ENCODE peak calls at places on chromosomes 3 and 15, in ten cellular contexts. One of them, this sample, is unnamed.

GRCh38 chr3:174100744-174101143 is 703.2 kb downstream of the NLGN1 start:
- DNase-seq in fibroblast of lung: no peak
- DNase-seq in left lung: no peak
- DNase-seq in HL-60: no peak
- DNase-seq in heart right ventricle: no peak
- DNase-seq in RWPE2: no peak
- DNase-seq in upper lobe of right lung: no peak
- DNase-seq in IMR-90: peak
- DNase-seq in suprapubic skin: no peak
- DNase-seq in tibial artery: no peak
- DNase-seq in this sample: no peak

GRCh38 chr3:34872406-34872805 is 766.9 kb upstream of the ARPP21 start:
- DNase-seq in IMR-90: no peak
- DNase-seq in upper lobe of right lung: peak
- DNase-seq in left lung: peak
- DNase-seq in heart right ventricle: no peak
- DNase-seq in fibroblast of lung: no peak
- DNase-seq in HL-60: no peak
- DNase-seq in suprapubic skin: no peak
- DNase-seq in RWPE2: no peak
- DNase-seq in tibial artery: no peak
- DNase-seq in this sample: peak

GRCh38 chr3:10334461-10334860 is 13.5 kb upstream of the SEC13 start:
- DNase-seq in suprapubic skin: no peak
- DNase-seq in fibroblast of lung: no peak
- DNase-seq in left lung: no peak
- DNase-seq in IMR-90: peak
- DNase-seq in heart right ventricle: no peak
- DNase-seq in HL-60: no peak
- DNase-seq in upper lobe of right lung: no peak
- DNase-seq in RWPE2: no peak
- DNase-seq in tibial artery: no peak
- DNase-seq in this sample: no peak

GRCh38 chr3:71482771-71483170 is 100.8 kb downstream of the FOXP1 start:
- DNase-seq in IMR-90: no peak
- DNase-seq in upper lobe of right lung: no peak
- DNase-seq in tibial artery: no peak
- DNase-seq in fibroblast of lung: no peak
- DNase-seq in suprapubic skin: no peak
- DNase-seq in left lung: no peak
- DNase-seq in heart right ventricle: no peak
- DNase-seq in HL-60: no peak
- DNase-seq in RWPE2: no peak
- DNase-seq in this sample: no peak

GRCh38 chr3:18124501-18124900 is 300.6 kb downstream of the SATB1 start:
- DNase-seq in tibial artery: no peak
- DNase-seq in HL-60: no peak
- DNase-seq in heart right ventricle: no peak
- DNase-seq in suprapubic skin: no peak
- DNase-seq in IMR-90: peak
- DNase-seq in fibroblast of lung: peak
- DNase-seq in upper lobe of right lung: no peak
- DNase-seq in RWPE2: no peak
- DNase-seq in left lung: no peak
- DNase-seq in this sample: no peak

GRCh38 chr3:113953677-113954076 is 5.9 kb downstream of the ZDHHC23 start:
- DNase-seq in tibial artery: no peak
- DNase-seq in left lung: no peak
- DNase-seq in RWPE2: no peak
- DNase-seq in IMR-90: no peak
- DNase-seq in heart right ventricle: no peak
- DNase-seq in suprapubic skin: no peak
- DNase-seq in fibroblast of lung: no peak
- DNase-seq in upper lobe of right lung: no peak
- DNase-seq in HL-60: no peak
- DNase-seq in this sample: no peak

GRCh38 chr15:89028036-89028435 is 60.2 kb upstream of the ABHD2 start:
- DNase-seq in fibroblast of lung: no peak
- DNase-seq in HL-60: no peak
- DNase-seq in IMR-90: no peak
- DNase-seq in tibial artery: no peak
- DNase-seq in suprapubic skin: no peak
- DNase-seq in upper lobe of right lung: no peak
- DNase-seq in heart right ventricle: no peak
- DNase-seq in left lung: no peak
- DNase-seq in RWPE2: no peak
- DNase-seq in this sample: no peak

GRCh38 chr3:188365978-188366698 is 212.2 kb downstream of the LPP start:
- DNase-seq in HL-60: no peak
- DNase-seq in suprapubic skin: no peak
- DNase-seq in left lung: no peak
- DNase-seq in fibroblast of lung: peak
- DNase-seq in upper lobe of right lung: no peak
- DNase-seq in heart right ventricle: no peak
- DNase-seq in IMR-90: peak
- DNase-seq in tibial artery: no peak
- DNase-seq in RWPE2: no peak
- DNase-seq in this sample: no peak

GRCh38 chr3:9966841-9967240 is 14.6 kb upstream of the PRRT3 start:
- DNase-seq in suprapubic skin: no peak
- DNase-seq in fibroblast of lung: no peak
- DNase-seq in HL-60: no peak
- DNase-seq in heart right ventricle: no peak
- DNase-seq in IMR-90: no peak
- DNase-seq in tibial artery: no peak
- DNase-seq in upper lobe of right lung: no peak
- DNase-seq in left lung: no peak
- DNase-seq in RWPE2: no peak
- DNase-seq in this sample: no peak

GRCh38 chr3:53346514-53346913 is 829 bp downstream of the DCP1A start:
- DNase-seq in HL-60: no peak
- DNase-seq in upper lobe of right lung: no peak
- DNase-seq in heart right ventricle: no peak
- DNase-seq in tibial artery: no peak
- DNase-seq in IMR-90: no peak
- DNase-seq in left lung: no peak
- DNase-seq in suprapubic skin: no peak
- DNase-seq in RWPE2: no peak
- DNase-seq in fibroblast of lung: peak
- DNase-seq in this sample: no peak

GRCh38 chr15:66815322-66815721 is 113.3 kb downstream of the SMAD6 start:
- DNase-seq in left lung: no peak
- DNase-seq in upper lobe of right lung: no peak
- DNase-seq in IMR-90: peak
- DNase-seq in HL-60: no peak
- DNase-seq in fibroblast of lung: peak
- DNase-seq in heart right ventricle: no peak
- DNase-seq in suprapubic skin: no peak
- DNase-seq in tibial artery: no peak
- DNase-seq in RWPE2: no peak
- DNase-seq in this sample: no peak

GRCh38 chr3:190695225-190695624 is 167.3 kb downstream of the GMNC start:
- DNase-seq in suprapubic skin: no peak
- DNase-seq in IMR-90: peak
- DNase-seq in left lung: no peak
- DNase-seq in RWPE2: no peak
- DNase-seq in heart right ventricle: no peak
- DNase-seq in upper lobe of right lung: no peak
- DNase-seq in fibroblast of lung: no peak
- DNase-seq in tibial artery: no peak
- DNase-seq in HL-60: no peak
- DNase-seq in this sample: no peak

GRCh38 chr3:190695994-190696393 is 166.5 kb downstream of the GMNC start:
- DNase-seq in left lung: no peak
- DNase-seq in suprapubic skin: no peak
- DNase-seq in IMR-90: no peak
- DNase-seq in fibroblast of lung: no peak
- DNase-seq in tibial artery: no peak
- DNase-seq in upper lobe of right lung: no peak
- DNase-seq in RWPE2: no peak
- DNase-seq in heart right ventricle: no peak
- DNase-seq in HL-60: no peak
- DNase-seq in this sample: no peak

GRCh38 chr3:190696777-190697501 is 165.6 kb downstream of the GMNC start:
- DNase-seq in heart right ventricle: no peak
- DNase-seq in RWPE2: no peak
- DNase-seq in IMR-90: peak
- DNase-seq in upper lobe of right lung: no peak
- DNase-seq in tibial artery: no peak
- DNase-seq in HL-60: no peak
- DNase-seq in suprapubic skin: no peak
- DNase-seq in fibroblast of lung: peak
- DNase-seq in left lung: no peak
- DNase-seq in this sample: no peak

GRCh38 chr3:190694335-190695001 is 168.0 kb downstream of the GMNC start:
- DNase-seq in HL-60: no peak
- DNase-seq in upper lobe of right lung: no peak
- DNase-seq in left lung: no peak
- DNase-seq in tibial artery: no peak
- DNase-seq in RWPE2: no peak
- DNase-seq in IMR-90: no peak
- DNase-seq in heart right ventricle: no peak
- DNase-seq in fibroblast of lung: no peak
- DNase-seq in suprapubic skin: no peak
- DNase-seq in this sample: no peak

DNA sequence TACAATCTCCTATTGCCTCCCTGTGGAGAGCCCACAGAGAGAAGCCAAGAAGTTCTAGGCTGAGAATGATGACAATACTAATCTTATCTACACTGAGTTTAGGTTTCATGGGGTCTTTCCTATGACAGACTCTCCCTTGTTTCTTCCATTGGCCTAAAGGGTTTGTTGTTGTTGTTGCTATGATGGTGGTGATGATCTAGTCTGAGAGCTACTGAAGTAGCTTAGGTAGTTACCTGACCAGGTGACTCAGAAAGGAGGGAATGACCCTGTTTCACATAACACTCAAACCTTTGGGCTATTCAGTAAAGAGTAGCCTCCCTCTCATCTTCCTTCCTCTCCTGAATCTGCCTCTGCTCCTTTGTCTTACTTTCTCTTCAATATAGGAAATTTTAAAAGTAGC is 170.2 kb downstream of the GMNC start:
- DNase-seq in tibial artery: no peak
- DNase-seq in suprapubic skin: no peak
- DNase-seq in left lung: no peak
- DNase-seq in upper lobe of right lung: no peak
- DNase-seq in RWPE2: no peak
- DNase-seq in fibroblast of lung: no peak
- DNase-seq in heart right ventricle: no peak
- DNase-seq in HL-60: no peak
- DNase-seq in IMR-90: no peak
- DNase-seq in this sample: no peak
- H3K27ac ChIP-seq in tibial artery: no peak
- H3K27ac ChIP-seq in suprapubic skin: no peak
- H3K27ac ChIP-seq in left lung: no peak
- H3K27ac ChIP-seq in upper lobe of right lung: no peak
- H3K27ac ChIP-seq in RWPE2: no peak
- H3K27ac ChIP-seq in fibroblast of lung: no peak
- H3K27ac ChIP-seq in heart right ventricle: no peak
- H3K27ac ChIP-seq in HL-60: no peak
- H3K27ac ChIP-seq in IMR-90: no peak
- H3K27ac ChIP-seq in this sample: no peak

GRCh38 chr15:98806275-98806895 is 158.0 kb downstream of the IGF1R start:
- DNase-seq in left lung: no peak
- DNase-seq in tibial artery: no peak
- DNase-seq in IMR-90: no peak
- DNase-seq in heart right ventricle: no peak
- DNase-seq in upper lobe of right lung: no peak
- DNase-seq in fibroblast of lung: no peak
- DNase-seq in HL-60: no peak
- DNase-seq in suprapubic skin: no peak
- DNase-seq in RWPE2: no peak
- DNase-seq in this sample: no peak
- TF ChIP-seq CTCF in left lung: no peak
- TF ChIP-seq CTCF in tibial artery: no peak
- TF ChIP-seq CTCF in IMR-90: no peak
- TF ChIP-seq CTCF in heart right ventricle: no peak
- TF ChIP-seq CTCF in upper lobe of right lung: no peak
- TF ChIP-seq CTCF in fibroblast of lung: no peak
- TF ChIP-seq CTCF in HL-60: no peak
- TF ChIP-seq CTCF in suprapubic skin: no peak
- TF ChIP-seq CTCF in RWPE2: no peak
- TF ChIP-seq CTCF in this sample: no peak

DNA sequence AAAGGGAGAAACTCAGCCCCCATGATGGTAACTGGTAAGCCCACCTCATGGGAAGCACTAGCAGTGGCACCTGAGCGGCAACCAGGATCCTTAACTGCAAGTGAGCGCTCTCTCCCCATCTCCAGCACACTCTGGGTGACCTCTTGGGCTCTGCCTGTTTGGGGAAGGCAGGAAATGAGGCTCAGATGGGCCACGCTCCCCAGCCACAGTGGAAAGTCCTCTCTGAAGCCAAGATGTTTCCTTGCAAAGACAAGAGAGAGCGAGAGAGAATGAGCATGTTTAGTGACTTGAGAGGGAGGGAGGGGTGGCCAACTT is 289.0 kb downstream of the UACA start:
- DNase-seq in IMR-90: no peak
- DNase-seq in RWPE2: no peak
- DNase-seq in suprapubic skin: no peak
- DNase-seq in left lung: no peak
- DNase-seq in upper lobe of right lung: no peak
- DNase-seq in tibial artery: no peak
- DNase-seq in HL-60: no peak
- DNase-seq in fibroblast of lung: no peak
- DNase-seq in heart right ventricle: no peak
- DNase-seq in this sample: no peak
- H3K27ac ChIP-seq in IMR-90: peak
- H3K27ac ChIP-seq in RWPE2: peak
- H3K27ac ChIP-seq in suprapubic skin: peak
- H3K27ac ChIP-seq in left lung: peak
- H3K27ac ChIP-seq in upper lobe of right lung: peak
- H3K27ac ChIP-seq in tibial artery: peak
- H3K27ac ChIP-seq in HL-60: no peak
- H3K27ac ChIP-seq in fibroblast of lung: peak
- H3K27ac ChIP-seq in heart right ventricle: no peak
- H3K27ac ChIP-seq in this sample: no peak

DNA sequence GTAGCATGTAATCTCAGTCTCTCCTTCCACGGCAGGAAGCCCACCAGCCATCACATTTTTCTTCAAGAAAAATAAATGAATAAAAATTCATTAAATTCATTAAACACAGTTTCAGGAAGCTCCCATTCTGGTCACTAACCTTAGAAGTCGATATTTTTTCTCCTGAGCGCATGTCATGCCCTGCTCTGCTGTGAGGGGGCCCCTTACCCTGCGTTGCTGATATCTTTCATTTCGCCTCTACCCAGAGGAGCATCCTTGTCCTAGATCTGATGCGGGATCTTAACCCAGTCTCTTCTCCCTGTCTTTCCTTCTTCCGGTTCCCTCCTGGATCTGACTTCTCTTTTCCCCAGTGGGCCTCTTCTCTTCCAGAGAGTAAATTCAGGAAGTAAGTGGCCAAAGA is 1.3 kb upstream of the ILDR1 start:
- DNase-seq in HL-60: no peak
- DNase-seq in suprapubic skin: no peak
- DNase-seq in tibial artery: no peak
- DNase-seq in heart right ventricle: no peak
- DNase-seq in IMR-90: no peak
- DNase-seq in left lung: no peak
- DNase-seq in RWPE2: no peak
- DNase-seq in fibroblast of lung: no peak
- DNase-seq in upper lobe of right lung: no peak
- DNase-seq in this sample: no peak
- TF ChIP-seq CTCF in HL-60: no peak
- TF ChIP-seq CTCF in suprapubic skin: no peak
- TF ChIP-seq CTCF in tibial artery: no peak
- TF ChIP-seq CTCF in heart right ventricle: no peak
- TF ChIP-seq CTCF in IMR-90: no peak
- TF ChIP-seq CTCF in left lung: no peak
- TF ChIP-seq CTCF in RWPE2: no peak
- TF ChIP-seq CTCF in fibroblast of lung: no peak
- TF ChIP-seq CTCF in upper lobe of right lung: no peak
- TF ChIP-seq CTCF in this sample: no peak

This sample was measured in kidney.